ENCODE peak calls at places on chromosomes 1 and 21, in six cellular contexts. One of them, this sample, is unnamed.

GRCh38 chr1:117607471-117607870 is 1.6 kb downstream of the TENT5C start:
- DNase-seq in naive B cell: peak; percentile 63
- DNase-seq in HFF-Myc: no peak
- DNase-seq in small intestine: peak; percentile 67
- DNase-seq in GM19239: no peak
- DNase-seq in GM04504: no peak
- DNase-seq in this sample: peak; percentile 54

GRCh38 chr1:189628857-189629256 is 848.8 kb downstream of the BRINP3 start:
- DNase-seq in naive B cell: no peak
- DNase-seq in HFF-Myc: no peak
- DNase-seq in small intestine: no peak
- DNase-seq in GM19239: no peak
- DNase-seq in GM04504: no peak
- DNase-seq in this sample: no peak

GRCh38 chr21:35156293-35156976 is 107.3 kb upstream of the RUNX1 start:
- DNase-seq in naive B cell: no peak
- DNase-seq in HFF-Myc: no peak
- DNase-seq in small intestine: no peak
- DNase-seq in GM19239: no peak
- DNase-seq in GM04504: no peak
- DNase-seq in this sample: no peak

GRCh38 chr1:241767737-241768136 is 80.3 kb upstream of the EXO1 start:
- DNase-seq in naive B cell: no peak
- DNase-seq in HFF-Myc: no peak
- DNase-seq in small intestine: no peak
- DNase-seq in GM19239: no peak
- DNase-seq in GM04504: no peak
- DNase-seq in this sample: no peak

GRCh38 chr1:155167166-155168104 is 5.7 kb downstream of the KRTCAP2 start:
- DNase-seq in naive B cell: peak; percentile 84
- DNase-seq in HFF-Myc: peak; percentile 77
- DNase-seq in small intestine: peak; percentile 90
- DNase-seq in GM19239: no peak
- DNase-seq in GM04504: peak; percentile 50
- DNase-seq in this sample: peak; percentile 95

GRCh38 chr21:30839304-30839703 is 9.7 kb upstream of the KRTAP7-1 start:
- DNase-seq in naive B cell: no peak
- DNase-seq in HFF-Myc: peak; percentile 0
- DNase-seq in small intestine: peak; percentile 10
- DNase-seq in GM19239: no peak
- DNase-seq in GM04504: no peak
- DNase-seq in this sample: peak; percentile 3

GRCh38 chr1:31432592-31433395 is 19.8 kb downstream of the SERINC2 start:
- DNase-seq in naive B cell: no peak
- DNase-seq in HFF-Myc: no peak
- DNase-seq in small intestine: no peak
- DNase-seq in GM19239: no peak
- DNase-seq in GM04504: no peak
- DNase-seq in this sample: no peak

GRCh38 chr1:246213947-246214346 is 293.1 kb downstream of the SMYD3 start:
- DNase-seq in naive B cell: no peak
- DNase-seq in HFF-Myc: no peak
- DNase-seq in small intestine: no peak
- DNase-seq in GM19239: no peak
- DNase-seq in GM04504: no peak
- DNase-seq in this sample: no peak

GRCh38 chr1:46288485-46289133 is 14.8 kb downstream of the LRRC41 start:
- DNase-seq in naive B cell: no peak
- DNase-seq in HFF-Myc: no peak
- DNase-seq in small intestine: no peak
- DNase-seq in GM19239: no peak
- DNase-seq in GM04504: peak; percentile 59
- DNase-seq in this sample: no peak

GRCh38 chr1:30381671-30382365 is 341.6 kb downstream of the MATN1 start:
- DNase-seq in naive B cell: no peak
- DNase-seq in HFF-Myc: no peak
- DNase-seq in small intestine: no peak
- DNase-seq in GM19239: no peak
- DNase-seq in GM04504: no peak
- DNase-seq in this sample: no peak

GRCh38 chr1:111618953-111619634 is 495 bp upstream of the RAP1A start:
- DNase-seq in naive B cell: no peak
- DNase-seq in HFF-Myc: no peak
- DNase-seq in small intestine: peak; percentile 40
- DNase-seq in GM19239: no peak
- DNase-seq in GM04504: no peak
- DNase-seq in this sample: no peak

GRCh38 chr1:57296726-57297252 is 127.1 kb downstream of the DAB1 start:
- DNase-seq in naive B cell: no peak
- DNase-seq in HFF-Myc: no peak
- DNase-seq in small intestine: no peak
- DNase-seq in GM19239: no peak
- DNase-seq in GM04504: no peak
- DNase-seq in this sample: no peak

GRCh38 chr1:173603056-173603591 is at the start of gene SLC9C2:
- DNase-seq in naive B cell: no peak
- DNase-seq in HFF-Myc: no peak
- DNase-seq in small intestine: peak; percentile 11
- DNase-seq in GM19239: no peak
- DNase-seq in GM04504: no peak
- DNase-seq in this sample: no peak

GRCh38 chr1:39898648-39899603 is 2.8 kb downstream of the MYCL start:
- DNase-seq in naive B cell: no peak
- DNase-seq in HFF-Myc: peak; percentile 49
- DNase-seq in small intestine: peak; percentile 80
- DNase-seq in GM19239: no peak
- DNase-seq in GM04504: no peak
- DNase-seq in this sample: peak; percentile 92

GRCh38 chr1:178510155-178510554 is 2.8 kb upstream of the TEX35 start:
- DNase-seq in naive B cell: no peak
- DNase-seq in HFF-Myc: no peak
- DNase-seq in small intestine: no peak
- DNase-seq in GM19239: no peak
- DNase-seq in GM04504: no peak
- DNase-seq in this sample: no peak

GRCh38 chr1:38456564-38456876 is 403.1 kb downstream of the RRAGC start:
- DNase-seq in naive B cell: no peak
- DNase-seq in HFF-Myc: no peak
- DNase-seq in small intestine: no peak
- DNase-seq in GM19239: no peak
- DNase-seq in GM04504: no peak
- DNase-seq in this sample: no peak

GRCh38 chr1:62336638-62337534 is 17.7 kb upstream of the KANK4 start:
- DNase-seq in naive B cell: no peak
- DNase-seq in HFF-Myc: no peak
- DNase-seq in small intestine: no peak
- DNase-seq in GM19239: no peak
- DNase-seq in GM04504: no peak
- DNase-seq in this sample: peak; percentile 59

GRCh38 chr1:211591980-211592493 is 13.1 kb upstream of the SLC30A1 start:
- DNase-seq in naive B cell: no peak
- DNase-seq in HFF-Myc: peak; percentile 41
- DNase-seq in small intestine: no peak
- DNase-seq in GM19239: no peak
- DNase-seq in GM04504: no peak
- DNase-seq in this sample: no peak

GRCh38 chr1:55154616-55155015 is 60.5 kb downstream of the USP24 start:
- DNase-seq in naive B cell: no peak
- DNase-seq in HFF-Myc: no peak
- DNase-seq in small intestine: no peak
- DNase-seq in GM19239: no peak
- DNase-seq in GM04504: no peak
- DNase-seq in this sample: no peak

GRCh38 chr21:14500873-14501272 is 45.2 kb downstream of the SAMSN1 start:
- DNase-seq in naive B cell: no peak
- DNase-seq in HFF-Myc: no peak
- DNase-seq in small intestine: no peak
- DNase-seq in GM19239: no peak
- DNase-seq in GM04504: no peak
- DNase-seq in this sample: no peak

GRCh38 chr1:43128816-43129215 is 43.3 kb downstream of the EBNA1BP2 start:
- DNase-seq in naive B cell: no peak
- DNase-seq in HFF-Myc: no peak
- DNase-seq in small intestine: no peak
- DNase-seq in GM19239: no peak
- DNase-seq in GM04504: no peak
- DNase-seq in this sample: no peak

GRCh38 chr1:20472860-20473711 is 12.9 kb downstream of the CAMK2N1 start:
- DNase-seq in naive B cell: no peak
- DNase-seq in HFF-Myc: no peak
- DNase-seq in small intestine: peak; percentile 70
- DNase-seq in GM19239: peak; percentile 44
- DNase-seq in GM04504: no peak
- DNase-seq in this sample: peak; percentile 84

GRCh38 chr1:68796888-68797287 is 300.0 kb upstream of the DEPDC1 start:
- DNase-seq in naive B cell: no peak
- DNase-seq in HFF-Myc: no peak
- DNase-seq in small intestine: no peak
- DNase-seq in GM19239: no peak
- DNase-seq in GM04504: no peak
- DNase-seq in this sample: no peak

GRCh38 chr1:116825735-116826438 is 71.7 kb downstream of the CD2 start:
- DNase-seq in naive B cell: no peak
- DNase-seq in HFF-Myc: no peak
- DNase-seq in small intestine: peak; percentile 92
- DNase-seq in GM19239: no peak
- DNase-seq in GM04504: no peak
- DNase-seq in this sample: peak; percentile 10

GRCh38 chr1:2300851-2301606 is 72.9 kb downstream of the SKI start:
- DNase-seq in naive B cell: peak; percentile 99
- DNase-seq in HFF-Myc: no peak
- DNase-seq in small intestine: peak; percentile 35
- DNase-seq in GM19239: peak; percentile 90
- DNase-seq in GM04504: no peak
- DNase-seq in this sample: no peak

GRCh38 chr1:59645893-59646292 is 168.9 kb upstream of the HOOK1 start:
- DNase-seq in naive B cell: no peak
- DNase-seq in HFF-Myc: peak; percentile 79
- DNase-seq in small intestine: no peak
- DNase-seq in GM19239: no peak
- DNase-seq in GM04504: peak; percentile 66
- DNase-seq in this sample: no peak

GRCh38 chr1:87129606-87130005 is 199.1 kb upstream of the LMO4 start:
- DNase-seq in naive B cell: no peak
- DNase-seq in HFF-Myc: no peak
- DNase-seq in small intestine: no peak
- DNase-seq in GM19239: no peak
- DNase-seq in GM04504: no peak
- DNase-seq in this sample: no peak

GRCh38 chr1:165988275-165988674 is 160.9 kb downstream of the UCK2 start:
- DNase-seq in naive B cell: no peak
- DNase-seq in HFF-Myc: no peak
- DNase-seq in small intestine: no peak
- DNase-seq in GM19239: no peak
- DNase-seq in GM04504: no peak
- DNase-seq in this sample: peak; percentile 20

GRCh38 chr21:45525153-45525909 is 16.9 kb downstream of the SLC19A1 start:
- DNase-seq in naive B cell: no peak
- DNase-seq in HFF-Myc: no peak
- DNase-seq in small intestine: peak; percentile 85
- DNase-seq in GM19239: no peak
- DNase-seq in GM04504: no peak
- DNase-seq in this sample: no peak

GRCh38 chr1:109490029-109490933 is 3.6 kb upstream of the CYB561D1 start:
- DNase-seq in naive B cell: peak; percentile 60
- DNase-seq in HFF-Myc: no peak
- DNase-seq in small intestine: peak; percentile 74
- DNase-seq in GM19239: peak; percentile 69
- DNase-seq in GM04504: peak; percentile 48
- DNase-seq in this sample: peak; percentile 70

GRCh38 chr1:210360852-210361477 is 32.3 kb downstream of the HHAT start:
- DNase-seq in naive B cell: no peak
- DNase-seq in HFF-Myc: no peak
- DNase-seq in small intestine: peak; percentile 38
- DNase-seq in GM19239: no peak
- DNase-seq in GM04504: peak; percentile 38
- DNase-seq in this sample: no peak

GRCh38 chr21:15749045-15749867 is 19.5 kb downstream of the USP25 start:
- DNase-seq in naive B cell: no peak
- DNase-seq in HFF-Myc: no peak
- DNase-seq in small intestine: peak; percentile 73
- DNase-seq in GM19239: no peak
- DNase-seq in GM04504: no peak
- DNase-seq in this sample: no peak

GRCh38 chr1:60425528-60425927 is 352.0 kb upstream of the C1orf87 start:
- DNase-seq in naive B cell: no peak
- DNase-seq in HFF-Myc: peak; percentile 0
- DNase-seq in small intestine: no peak
- DNase-seq in GM19239: peak; percentile 2
- DNase-seq in GM04504: no peak
- DNase-seq in this sample: peak; percentile 4

GRCh38 chr1:21644906-21645305 is 24.3 kb downstream of the RAP1GAP start:
- DNase-seq in naive B cell: no peak
- DNase-seq in HFF-Myc: no peak
- DNase-seq in small intestine: no peak
- DNase-seq in GM19239: no peak
- DNase-seq in GM04504: no peak
- DNase-seq in this sample: no peak

GRCh38 chr1:172588296-172589291 is 55.6 kb downstream of the SUCO start:
- DNase-seq in naive B cell: no peak
- DNase-seq in HFF-Myc: peak; percentile 67
- DNase-seq in small intestine: no peak
- DNase-seq in GM19239: no peak
- DNase-seq in GM04504: peak; percentile 43
- DNase-seq in this sample: no peak

GRCh38 chr1:18100493-18101063 is 7.0 kb upstream of the IGSF21 start:
- DNase-seq in naive B cell: peak; percentile 13
- DNase-seq in HFF-Myc: peak; percentile 47
- DNase-seq in small intestine: peak; percentile 64
- DNase-seq in GM19239: peak; percentile 65
- DNase-seq in GM04504: peak; percentile 27
- DNase-seq in this sample: peak; percentile 69

GRCh38 chr1:171313835-171314320 is at the start of gene FMO4:
- DNase-seq in naive B cell: peak; percentile 87
- DNase-seq in HFF-Myc: peak; percentile 98
- DNase-seq in small intestine: peak; percentile 99
- DNase-seq in GM19239: peak; percentile 76
- DNase-seq in GM04504: peak; percentile 97
- DNase-seq in this sample: peak; percentile 97

GRCh38 chr21:45655071-45655470 is 11.5 kb downstream of the PCBP3 start:
- DNase-seq in naive B cell: no peak
- DNase-seq in HFF-Myc: no peak
- DNase-seq in small intestine: no peak
- DNase-seq in GM19239: no peak
- DNase-seq in GM04504: peak; percentile 53
- DNase-seq in this sample: no peak

This sample was measured in ELF-1.